ENCODE peak calls at places on chromosomes 6 and 20, in eight cellular contexts. R is HFF-Myc, P is endothelial cell, D is AG09309, O is neural crest cell, K is stomach, X is lung, W is B cell. Z is an unnamed sample.

GRCh38 chr6:69795469-69796080 is 1.2 kb downstream of the LMBRD1 start:
- DNase-seq in R (no peak), P (no peak), D (no peak), O (no peak), K (no peak), X (no peak), W (peak; percentile 62), Z (peak; percentile 45)

GRCh38 chr6:43796168-43796567 is 26.2 kb downstream of the VEGFA start:
- DNase-seq in R (no peak), P (no peak), D (no peak), O (no peak), K (no peak), X (no peak), W (no peak), Z (no peak)

GRCh38 chr20:18657575-18657974 is 69.7 kb downstream of the DTD1 start:
- DNase-seq in R (no peak), P (no peak), D (peak; percentile 3), O (no peak), K (no peak), X (no peak), W (no peak), Z (no peak)

GRCh38 chr6:127051571-127052260 is 66.8 kb upstream of the RSPO3 start:
- DNase-seq in R (no peak), P (no peak), D (peak; percentile 73), O (no peak), K (no peak), X (no peak), W (no peak), Z (no peak)

GRCh38 chr6:62614442-62614841 is 328.4 kb upstream of the KHDRBS2 start:
- DNase-seq in R (no peak), P (no peak), D (no peak), O (no peak), K (no peak), X (no peak), W (no peak), Z (no peak)

GRCh38 chr6:16286151-16286522 is 47.8 kb downstream of the GMPR start:
- DNase-seq in R (peak; percentile 16), P (peak; percentile 88), D (no peak), O (peak; percentile 77), K (no peak), X (no peak), W (no peak), Z (peak; percentile 74)

GRCh38 chr6:19855510-19855909 is 18.3 kb downstream of the ID4 start:
- DNase-seq in R (no peak), P (no peak), D (no peak), O (no peak), K (no peak), X (no peak), W (no peak), Z (no peak)

GRCh38 chr6:21263531-21264287 is 329.8 kb upstream of the SOX4 start:
- DNase-seq in R (no peak), P (no peak), D (peak; percentile 75), O (no peak), K (no peak), X (no peak), W (no peak), Z (peak; percentile 46)

GRCh38 chr20:7692478-7692877 is 247.8 kb downstream of the HAO1 start:
- DNase-seq in R (no peak), P (no peak), D (no peak), O (no peak), K (no peak), X (no peak), W (no peak), Z (no peak)

GRCh38 chr6:4774715-4775590 is 1.3 kb upstream of the CDYL start:
- DNase-seq in R (no peak), P (peak; percentile 37), D (no peak), O (peak; percentile 20), K (no peak), X (peak; percentile 44), W (peak; percentile 46), Z (peak; percentile 24)

GRCh38 chr20:48544402-48545333 is 283.1 kb downstream of the PREX1 start:
- DNase-seq in R (peak; percentile 21), P (no peak), D (no peak), O (no peak), K (no peak), X (no peak), W (no peak), Z (no peak)

GRCh38 chr6:39925191-39925930 is 8.9 kb downstream of the MOCS1 start:
- DNase-seq in R (no peak), P (no peak), D (no peak), O (no peak), K (no peak), X (no peak), W (no peak), Z (no peak)

GRCh38 chr6:152981989-152982767 is 663 bp downstream of the FBXO5 start:
- DNase-seq in R (no peak), P (peak; percentile 22), D (no peak), O (peak; percentile 13), K (no peak), X (no peak), W (no peak), Z (peak; percentile 18)

GRCh38 chr6:108118359-108118724 is 43.8 kb upstream of the OSTM1 start:
- DNase-seq in R (no peak), P (no peak), D (no peak), O (no peak), K (no peak), X (no peak), W (no peak), Z (no peak)

GRCh38 chr20:62624325-62624690 is 18.0 kb upstream of the SLCO4A1 start:
- DNase-seq in R (no peak), P (no peak), D (no peak), O (no peak), K (peak; percentile 71), X (no peak), W (peak; percentile 74), Z (peak; percentile 75)

GRCh38 chr6:166572370-166573261 is 13.9 kb downstream of the RAMACL start:
- DNase-seq in R (no peak), P (no peak), D (no peak), O (no peak), K (no peak), X (peak; percentile 75), W (no peak), Z (no peak)

GRCh38 chr6:63709148-63709547 is 73.5 kb downstream of the PHF3 start:
- DNase-seq in R (no peak), P (no peak), D (no peak), O (no peak), K (no peak), X (no peak), W (no peak), Z (no peak)

GRCh38 chr6:163501440-163501839 is 86.9 kb downstream of the QKI start:
- DNase-seq in R (no peak), P (no peak), D (no peak), O (no peak), K (no peak), X (no peak), W (no peak), Z (no peak)

GRCh38 chr6:163500105-163500504 is 85.6 kb downstream of the QKI start:
- DNase-seq in R (no peak), P (no peak), D (no peak), O (no peak), K (no peak), X (no peak), W (no peak), Z (no peak)

GRCh38 chr6:163504984-163505640 is 90.6 kb downstream of the QKI start:
- DNase-seq in R (no peak), P (no peak), D (no peak), O (no peak), K (no peak), X (no peak), W (no peak), Z (no peak)

GRCh38 chr6:163496205-163496604 is 81.7 kb downstream of the QKI start:
- DNase-seq in R (no peak), P (no peak), D (no peak), O (no peak), K (no peak), X (no peak), W (no peak), Z (no peak)

GRCh38 chr6:163501022-163501421 is 86.5 kb downstream of the QKI start:
- DNase-seq in R (no peak), P (no peak), D (no peak), O (no peak), K (no peak), X (no peak), W (no peak), Z (no peak)
- TF ChIP-seq CTCF in R (no peak), P (no peak), D (no peak), O (peak; percentile 40), K (no peak), X (no peak), W (no peak), Z (no peak)

DNA sequence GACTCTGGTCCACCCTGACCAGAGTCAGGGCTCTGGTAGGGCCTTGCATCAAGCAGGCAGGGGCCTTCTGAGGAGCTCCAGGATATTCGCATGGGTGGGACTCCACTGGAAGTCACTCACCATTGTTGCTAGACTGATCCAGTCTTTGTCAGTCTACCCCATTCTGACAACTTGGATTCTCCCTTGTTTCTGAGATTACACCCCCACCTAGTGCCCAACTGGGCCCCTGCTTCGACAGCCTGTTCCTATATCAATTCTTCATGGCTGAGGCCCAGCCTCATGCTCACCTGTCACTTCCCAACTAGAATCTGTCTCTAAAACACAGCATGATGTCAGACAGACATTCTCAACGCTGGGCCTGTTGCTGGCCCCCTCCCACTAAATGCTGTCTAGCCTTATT is 5.2 kb downstream of the SLC35D3 start:
- DNase-seq in R (no peak), P (peak; percentile 48), D (no peak), O (no peak), K (no peak), X (no peak), W (no peak), Z (peak; percentile 48)
- TF ChIP-seq CTCF in R (peak; percentile 36), P (peak; percentile 15), D (peak; percentile 43), O (peak; percentile 24), K (no peak), X (no peak), W (peak; percentile 11), Z (peak; percentile 52)

DNA sequence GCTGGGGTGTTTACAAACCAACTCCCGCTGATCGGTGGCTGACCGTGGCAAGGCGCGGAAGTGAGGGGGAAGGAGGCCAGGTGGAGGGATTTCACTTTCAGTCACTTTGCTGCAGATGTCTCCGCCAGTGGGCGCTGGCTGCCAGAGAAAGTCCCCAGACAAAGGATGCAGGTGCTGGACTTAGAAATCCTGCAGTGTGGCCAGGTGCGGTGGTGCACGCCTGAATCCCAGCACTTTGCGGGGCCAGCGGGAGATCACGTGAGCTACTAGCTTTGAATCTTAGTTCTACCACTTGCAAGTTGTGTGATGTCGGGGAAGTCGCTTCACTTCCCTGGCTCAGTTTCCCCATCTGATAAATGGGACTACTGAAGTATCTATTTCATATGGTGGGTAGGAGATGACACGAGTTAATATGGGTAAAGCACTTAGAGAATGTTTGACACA is 180.4 kb downstream of the ZNF217 start:
- DNase-seq in R (no peak), P (peak; percentile 52), D (no peak), O (no peak), K (peak; percentile 73), X (peak; percentile 30), W (peak; percentile 76), Z (peak; percentile 88)
- TF ChIP-seq CTCF in R (no peak), P (peak; percentile 21), D (peak; percentile 18), O (peak; percentile 54), K (peak; percentile 38), X (peak; percentile 12), W (peak; percentile 62), Z (peak; percentile 79)

DNA sequence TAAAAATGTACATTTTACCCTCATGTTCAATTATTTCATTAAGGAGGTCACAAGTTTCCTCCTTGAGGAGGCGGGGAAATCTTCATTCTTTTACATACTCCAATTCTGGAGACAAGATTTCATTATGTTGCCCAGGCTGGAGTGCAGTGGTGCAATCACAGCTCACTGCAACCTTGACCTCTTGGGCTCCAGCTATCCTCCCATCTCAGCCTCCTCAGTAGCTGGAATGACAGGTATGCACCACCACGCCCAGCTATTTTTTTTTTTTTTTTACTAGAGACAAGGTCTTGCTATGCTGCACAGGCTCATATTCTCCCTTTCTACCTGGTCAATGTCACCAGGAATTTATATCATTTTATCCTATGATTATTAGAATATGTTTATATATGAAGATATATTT is 85.8 kb downstream of the FUT9 start:
- DNase-seq in R (no peak), P (no peak), D (no peak), O (no peak), K (no peak), X (no peak), W (no peak), Z (no peak)
- TF ChIP-seq CTCF in R (no peak), P (no peak), D (no peak), O (no peak), K (no peak), X (no peak), W (no peak), Z (no peak)

Z was measured in GM10248.